ENCODE peak calls at places on chromosome 4, in seven cellular contexts. Y is ovary; V is fibroblast of mammary gland; R is NT2/D1; A is H54; X is AG08395; Z is stimulated activated CD8-positive, alpha-beta memory T cell treated with anti-CD3 and anti-CD28 coated beads, Interleukin-4, amount 100 ng/mL, for 24 hours. K is an unnamed sample.

GRCh38 chr4:184798504-184798903 is 27.3 kb downstream of the ACSL1 start:
- DNase-seq in A (no peak), Z (no peak), R (no peak), X (no peak), V (no peak), Y (no peak), K (no peak)

GRCh38 chr4:86556791-86557415 is 37.2 kb upstream of the PTPN13 start:
- DNase-seq in Z (no peak), X (no peak), V (peak), R (no peak), A (no peak), Y (no peak), K (peak)

GRCh38 chr4:1239949-1240305 is 9.0 kb downstream of the CTBP1 start:
- DNase-seq in V (no peak), A (no peak), Y (no peak), Z (no peak), X (no peak), R (no peak), K (no peak)

GRCh38 chr4:56345461-56345860 is 41.8 kb downstream of the AASDH start:
- DNase-seq in V (peak), Y (no peak), Z (no peak), A (no peak), X (peak), R (no peak), K (no peak)

GRCh38 chr4:8579526-8580320 is 469 bp upstream of the GPR78 start:
- DNase-seq in Y (peak), V (no peak), R (no peak), X (no peak), Z (no peak), A (no peak), K (no peak)

GRCh38 chr4:75385139-75385538 is 129.1 kb downstream of the RCHY1 start:
- DNase-seq in R (no peak), Z (no peak), A (no peak), V (no peak), X (no peak), Y (no peak), K (no peak)

GRCh38 chr4:39616651-39617050 is 22.0 kb downstream of the SMIM14 start:
- DNase-seq in Z (no peak), R (no peak), Y (no peak), X (peak), V (peak), A (no peak), K (no peak)

GRCh38 chr4:94595880-94596483 is 144.2 kb downstream of the PDLIM5 start:
- DNase-seq in X (peak), R (peak), Y (no peak), A (no peak), Z (no peak), V (peak), K (peak)

GRCh38 chr4:158667651-158668198 is 4.0 kb downstream of the C4orf46 start:
- DNase-seq in Y (no peak), R (no peak), A (no peak), Z (no peak), X (peak), V (peak), K (peak)

GRCh38 chr4:1309261-1310010 is 19.7 kb downstream of the MAEA start:
- DNase-seq in X (peak), R (peak), A (no peak), Z (peak), Y (peak), V (peak), K (no peak)

GRCh38 chr4:66688674-66689073 is 856.6 kb downstream of the CENPC start:
- DNase-seq in Y (no peak), Z (no peak), A (no peak), R (no peak), V (peak), X (no peak), K (peak)

GRCh38 chr4:184895012-184895795 is 69.4 kb upstream of the ACSL1 start:
- DNase-seq in Y (no peak), A (no peak), X (no peak), R (no peak), V (no peak), Z (no peak), K (peak)

GRCh38 chr4:158810487-158811215 is 41.8 kb downstream of the FNIP2 start:
- DNase-seq in R (no peak), Y (peak), X (peak), V (peak), Z (no peak), A (peak), K (no peak)

GRCh38 chr4:18012115-18012806 is 9.3 kb downstream of the LCORL start:
- DNase-seq in Z (no peak), X (no peak), R (no peak), A (no peak), V (no peak), Y (no peak), K (no peak)

GRCh38 chr4:70712150-70712549 is 9.6 kb upstream of the RUFY3 start:
- DNase-seq in A (no peak), V (peak), X (no peak), Z (no peak), R (no peak), Y (no peak), K (no peak)

GRCh38 chr4:98447648-98448047 is 186.5 kb downstream of the RAP1GDS1 start:
- DNase-seq in Y (no peak), V (no peak), R (no peak), X (no peak), Z (no peak), A (no peak), K (peak)

GRCh38 chr4:110704748-110705439 is 82.0 kb upstream of the PITX2 start:
- DNase-seq in X (no peak), A (no peak), V (no peak), Y (no peak), R (no peak), Z (no peak), K (peak)

GRCh38 chr4:144582975-144583374 is 63.0 kb upstream of the HHIP start:
- DNase-seq in R (no peak), V (peak), A (no peak), X (no peak), Z (no peak), Y (no peak), K (no peak)

GRCh38 chr4:41693629-41694028 is 54.9 kb downstream of the PHOX2B start:
- DNase-seq in R (no peak), X (peak), A (no peak), Y (no peak), Z (no peak), V (peak), K (peak)

GRCh38 chr4:123257563-123257962 is 139.0 kb upstream of the SPRY1 start:
- DNase-seq in Y (no peak), Z (no peak), A (no peak), R (no peak), X (no peak), V (no peak), K (no peak)

GRCh38 chr4:33890841-33891240 is 2353.5 kb downstream of the ARAP2 start:
- DNase-seq in V (peak), A (no peak), Z (no peak), R (no peak), Y (no peak), X (no peak), K (no peak)

GRCh38 chr4:141132689-141133145 is 552 bp downstream of the RNF150 start:
- DNase-seq in Y (peak), A (peak), V (no peak), R (no peak), X (peak), Z (no peak), K (no peak)

GRCh38 chr4:83929550-83929949 is 393.6 kb downstream of the GPAT3 start:
- DNase-seq in V (no peak), X (no peak), Y (no peak), Z (no peak), A (no peak), R (no peak), K (no peak)

GRCh38 chr4:13207224-13207623 is 276.9 kb downstream of the RAB28 start:
- DNase-seq in V (no peak), Y (no peak), X (no peak), A (no peak), Z (no peak), R (no peak), K (no peak)

GRCh38 chr4:102586644-102587021 is 85.5 kb downstream of the NFKB1 start:
- DNase-seq in Y (no peak), Z (peak), X (no peak), A (no peak), R (no peak), V (no peak), K (no peak)

GRCh38 chr4:128663325-128663724 is 146.2 kb upstream of the JADE1 start:
- DNase-seq in Y (no peak), R (no peak), A (no peak), V (no peak), X (no peak), Z (no peak), K (no peak)

GRCh38 chr4:51943221-51943620 is 76.9 kb downstream of the LRRC66 start:
- DNase-seq in R (no peak), A (no peak), Z (no peak), X (peak), Y (no peak), V (peak), K (no peak)

GRCh38 chr4:60944070-60944469 is 256.1 kb upstream of the ADGRL3 start:
- DNase-seq in Y (no peak), A (no peak), Z (no peak), X (no peak), V (no peak), R (no peak), K (no peak)